ENCODE peak calls at places on chromosomes 12 and 14, in six cellular contexts. T is spleen, R is K562, M is HCT116, E is stomach, O is GM12878. F is an unnamed sample.

GRCh38 chr12:72271401-72271740 is 799 bp upstream of the TRHDE start:
- DNase-seq in M (no peak), T (peak; percentile 50), O (no peak), R (no peak), E (no peak), F (no peak)

GRCh38 chr12:108729612-108730336 is 1.5 kb downstream of the CORO1C start:
- DNase-seq in M (no peak), O (no peak), T (no peak), R (no peak), E (no peak), F (no peak)

GRCh38 chr14:99009875-99010274 is 262.1 kb downstream of the BCL11B start:
- DNase-seq in M (no peak), O (no peak), R (no peak), E (no peak), T (no peak), F (no peak)

GRCh38 chr14:21102472-21103164 is 1.8 kb downstream of the TMEM253 start:
- DNase-seq in O (no peak), M (no peak), T (no peak), R (peak; percentile 34), E (no peak), F (no peak)

GRCh38 chr14:72613975-72614319 is 280.0 kb downstream of the DPF3 start:
- DNase-seq in R (no peak), E (no peak), O (no peak), T (no peak), M (no peak), F (no peak)

GRCh38 chr12:112927925-112928324 is 10.3 kb upstream of the OAS3 start:
- DNase-seq in T (no peak), E (no peak), M (no peak), O (no peak), R (no peak), F (no peak)

GRCh38 chr12:67068204-67068731 is 200.9 kb upstream of the CAND1 start:
- DNase-seq in M (no peak), O (no peak), R (no peak), E (no peak), T (no peak), F (peak; percentile 13)

GRCh38 chr12:54394281-54394719 is 9.8 kb upstream of the ZNF385A start:
- DNase-seq in T (no peak), O (no peak), M (peak; percentile 45), R (peak; percentile 60), E (peak; percentile 56), F (peak; percentile 57)

GRCh38 chr14:63840981-63841380 is 11.8 kb upstream of the SYNE2 start:
- DNase-seq in T (peak; percentile 77), M (no peak), O (no peak), E (peak; percentile 36), R (no peak), F (peak; percentile 45)

GRCh38 chr14:93970589-93970966 is 5.8 kb downstream of the ASB2 start:
- DNase-seq in E (peak; percentile 60), M (peak; percentile 33), R (no peak), O (no peak), T (peak; percentile 91), F (peak; percentile 66)

GRCh38 chr12:22034709-22035506 is 11.1 kb upstream of the CMAS start:
- DNase-seq in M (no peak), T (no peak), E (no peak), O (no peak), R (no peak), F (no peak)

GRCh38 chr12:66020481-66020880 is 110.1 kb downstream of the LLPH start:
- DNase-seq in T (no peak), R (no peak), E (no peak), O (no peak), M (no peak), F (no peak)

GRCh38 chr14:34063470-34064164 is 112.7 kb upstream of the EGLN3 start:
- DNase-seq in E (no peak), T (no peak), R (no peak), O (no peak), M (no peak), F (no peak)

GRCh38 chr12:117013726-117014125 is 85.5 kb downstream of the TESC start:
- DNase-seq in R (no peak), O (no peak), E (no peak), T (no peak), M (no peak), F (no peak)

GRCh38 chr12:80763874-80764273 is 47.2 kb downstream of the MYF5 start:
- DNase-seq in E (no peak), M (peak; percentile 39), T (no peak), R (no peak), O (no peak), F (no peak)

GRCh38 chr12:685388-685787 is 22.1 kb upstream of the NINJ2 start:
- DNase-seq in M (no peak), R (no peak), T (peak; percentile 85), O (peak; percentile 88), E (no peak), F (peak; percentile 47)

GRCh38 chr12:89661706-89662330 is 46.8 kb downstream of the ATP2B1 start:
- DNase-seq in M (no peak), E (no peak), O (no peak), R (no peak), T (no peak), F (no peak)

GRCh38 chr12:96495155-96495554 is 5.8 kb downstream of the CFAP54 start:
- DNase-seq in R (no peak), T (no peak), E (no peak), O (no peak), M (no peak), F (no peak)

GRCh38 chr12:2288875-2289274 is 236.1 kb downstream of the CACNA1C start:
- DNase-seq in R (no peak), E (no peak), T (no peak), O (no peak), M (no peak), F (no peak)
- H3K4me1 ChIP-seq in R (no peaks in the 10 kb centered on the region), E (peaks cover 56% of the 10 kb centered on the region), T (peaks cover 7% of the 10 kb centered on the region), O (no peaks in the 10 kb centered on the region), M (peaks cover 6% of the 10 kb centered on the region), F (peaks cover 41% of the 10 kb centered on the region)

DNA sequence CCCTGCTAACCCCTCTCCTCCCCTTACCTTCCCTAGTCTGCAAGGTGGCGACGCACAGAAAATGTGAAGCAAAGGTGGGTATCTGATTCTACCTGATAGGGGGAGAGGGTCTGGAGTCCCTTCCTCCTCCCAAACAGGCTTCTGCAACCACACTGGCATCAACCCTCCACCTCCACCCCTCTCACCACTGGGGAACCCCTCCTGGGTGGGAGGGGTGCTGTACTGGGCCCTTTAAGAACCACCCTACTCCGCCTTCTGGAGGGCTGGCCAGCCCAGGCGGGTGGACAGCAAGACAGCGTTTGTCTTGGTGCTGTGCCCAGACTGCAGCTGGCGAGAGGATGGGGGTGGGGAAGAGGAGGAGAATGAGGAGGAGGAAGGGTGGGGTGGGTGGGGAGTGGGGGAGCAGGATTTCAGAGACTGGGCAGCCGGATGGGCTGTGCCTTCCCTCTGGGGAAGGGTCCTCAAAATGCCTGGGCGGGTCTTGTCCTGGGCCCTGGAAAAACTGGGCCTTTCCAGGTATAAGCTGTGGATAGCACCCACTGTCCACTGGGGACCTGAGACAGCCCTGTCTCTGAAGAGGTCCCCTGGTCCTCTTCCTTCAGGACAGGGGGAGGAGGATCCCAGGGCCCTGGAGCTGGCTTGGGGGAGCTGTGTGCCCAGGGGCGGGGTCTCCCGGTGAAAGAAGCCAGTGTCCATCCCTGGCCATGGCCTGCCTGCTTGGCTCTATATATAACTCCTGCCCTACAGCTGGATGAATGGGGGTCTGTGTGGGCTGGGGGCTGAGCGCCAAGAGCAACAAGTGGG is 2.8 kb downstream of the TNS2 start:
- DNase-seq in R (no peak), T (no peak), M (no peak), E (peak; percentile 92), O (no peak), F (peak; percentile 90)
- TF ChIP-seq POLR2AphosphoS5 in R (no peak), T (peak; percentile 79), M (peak; percentile 41), E (peak; percentile 67), O (no peak), F (peak; percentile 72)

GRCh38 chr12:121858662-121859572 is at the start of gene HPD:
- DNase-seq in O (no peak), R (no peak), M (no peak), E (no peak), T (no peak), F (peak; percentile 34)
- TF ChIP-seq POLR2A in O (no peak), R (no peak), M (no peak), E (no peak), T (no peak), F (no peak)

GRCh38 chr14:64945431-64945830 is 2.9 kb upstream of the GPX2 start:
- DNase-seq in T (no peak), E (no peak), M (no peak), R (no peak), O (no peak), F (no peak)
- H3K4me1 ChIP-seq in T (no peaks in the 10 kb centered on the region), E (peaks cover 16% of the 10 kb centered on the region), M (no peaks in the 10 kb centered on the region), R (no peaks in the 10 kb centered on the region), O (no peaks in the 10 kb centered on the region), F (peaks cover 14% of the 10 kb centered on the region)

GRCh38 chr14:68607081-68607851 is 185.6 kb downstream of the ZFP36L1 start:
- DNase-seq in M (no peak), O (no peak), R (no peak), E (peak; percentile 38), T (no peak), F (peak; percentile 37)
- TF ChIP-seq POLR2AphosphoS5 in M (no peak), O (no peak), R (no peak), E (no peak), T (no peak), F (no peak)

DNA sequence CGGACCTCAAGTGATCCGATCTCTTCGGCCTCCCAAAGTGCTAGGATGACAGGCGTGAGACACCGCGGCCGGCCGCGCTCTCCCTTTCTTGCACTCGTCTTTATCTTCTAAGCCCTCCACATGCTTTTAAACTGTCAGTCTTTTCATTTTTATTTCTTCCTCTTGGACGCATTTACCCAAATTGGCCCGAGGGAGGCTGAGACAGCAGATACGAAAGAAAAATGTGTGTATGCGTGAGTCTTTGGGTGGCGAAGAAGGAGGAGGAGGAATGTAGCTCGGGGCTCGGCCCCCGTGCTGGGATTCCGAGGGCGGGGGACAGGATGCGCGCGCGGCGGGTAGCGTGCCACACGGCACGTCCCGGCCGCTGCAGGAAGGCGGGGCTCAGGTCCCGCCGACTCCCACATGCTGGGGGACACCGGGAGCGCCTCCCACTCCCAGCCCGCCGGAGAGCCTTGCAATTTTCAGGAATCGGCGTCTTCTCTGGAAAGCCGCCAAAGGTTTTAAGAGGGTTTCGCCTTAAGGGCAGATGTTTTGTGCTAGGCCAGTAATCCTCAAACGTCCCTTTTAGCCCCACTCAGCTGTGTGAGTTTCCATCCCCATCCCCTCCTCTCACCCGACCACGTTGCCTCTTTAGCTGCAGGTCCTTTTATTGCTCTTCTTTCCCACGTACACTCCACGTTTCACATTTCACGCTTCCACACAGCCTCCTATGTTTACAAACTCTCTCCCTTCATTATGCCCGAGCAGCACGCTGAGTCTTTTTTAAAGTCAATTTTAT is 34.7 kb upstream of the SLC2A3 start:
- DNase-seq in T (peak; percentile 98), M (peak; percentile 61), E (peak; percentile 72), R (peak; percentile 88), O (peak; percentile 73), F (peak; percentile 82)
- TF ChIP-seq POLR2A in T (no peak), M (peak; percentile 59), E (no peak), R (peak; percentile 69), O (peak; percentile 67), F (peak; percentile 40)

GRCh38 chr12:6854036-6854435 is 2.1 kb downstream of the USP5 start:
- DNase-seq in E (no peak), T (no peak), M (no peak), R (no peak), O (no peak), F (no peak)
- H3K4me1 ChIP-seq in E (peaks cover 25% of the 10 kb centered on the region), T (peaks cover 14% of the 10 kb centered on the region), M (peaks cover 31% of the 10 kb centered on the region), R (peaks cover 18% of the 10 kb centered on the region), O (peaks cover 20% of the 10 kb centered on the region), F (peaks cover 27% of the 10 kb centered on the region)

F was measured in transverse colon.